ENCODE peak calls at places on chromosomes 7 and 10, in ten cellular contexts. W, K, E, H, R, F, J, O, U and Y are unnamed samples.
A peak's percentile ranks its signal among the peaks of the same experiment; 100 is the strongest.

GRCh38 chr7:5824297-5824610 is 42.8 kb upstream of the RNF216 start:
- DNase-seq in H (no peak), E (peak; percentile 68), K (no peak), F (no peak), U (no peak), W (no peak), O (no peak), R (no peak), J (no peak), Y (no peak)

GRCh38 chr10:15744217-15744865 is 24.6 kb upstream of the ITGA8 start:
- DNase-seq in K (peak; percentile 7), J (peak; percentile 70), F (no peak), H (peak; percentile 60), R (peak; percentile 27), E (no peak), O (peak; percentile 64), U (peak; percentile 46), W (no peak), Y (peak; percentile 23)

GRCh38 chr7:157426463-157427301 is 89.9 kb downstream of the DNAJB6 start:
- DNase-seq in F (no peak), E (no peak), H (no peak), K (no peak), U (no peak), O (no peak), R (no peak), J (no peak), W (no peak), Y (no peak)

GRCh38 chr10:131885391-131886165 is 15.2 kb upstream of the PPP2R2D start:
- DNase-seq in K (peak; percentile 65), U (peak; percentile 44), W (no peak), R (peak; percentile 77), E (peak; percentile 92), H (peak; percentile 81), O (peak; percentile 85), F (peak; percentile 84), J (peak; percentile 84), Y (no peak)

GRCh38 chr10:36574212-36574611 is 551.2 kb upstream of the ANKRD30A start:
- DNase-seq in O (no peak), K (no peak), E (no peak), R (no peak), U (peak; percentile 85), J (no peak), W (peak; percentile 19), F (no peak), H (no peak), Y (no peak)

GRCh38 chr10:103663802-103664201 is 170.3 kb downstream of the NEURL1 start:
- DNase-seq in F (peak; percentile 63), W (no peak), E (no peak), H (no peak), O (no peak), K (no peak), R (peak; percentile 57), J (no peak), U (peak; percentile 29), Y (no peak)

GRCh38 chr10:100065084-100065660 is 16.5 kb downstream of the CPN1 start:
- DNase-seq in F (no peak), R (no peak), W (no peak), U (no peak), K (no peak), E (no peak), O (peak; percentile 8), J (no peak), H (no peak), Y (no peak)

GRCh38 chr7:155490697-155491628 is 33.0 kb downstream of the EN2 start:
- DNase-seq in W (no peak), U (peak; percentile 28), F (peak; percentile 65), J (no peak), R (peak; percentile 65), E (peak; percentile 66), K (no peak), O (peak; percentile 69), H (peak; percentile 68), Y (no peak)

GRCh38 chr10:118626953-118627352 is 31.5 kb upstream of the PRLHR start:
- DNase-seq in E (no peak), O (no peak), W (no peak), U (no peak), K (no peak), F (no peak), J (no peak), R (no peak), H (no peak), Y (no peak)
- TF ChIP-seq CTCF in E (no peak), O (no peak), W (no peak), U (no peak), K (no peak), F (no peak), J (no peak), R (no peak), H (no peak), Y (peak; percentile 38)

GRCh38 chr10:11110499-11110898 is 92.8 kb downstream of the CELF2 start:
- DNase-seq in H (no peak), E (no peak), U (no peak), F (no peak), O (no peak), R (no peak), K (no peak), J (no peak), W (no peak), Y (no peak)

GRCh38 chr10:11115337-11115736 is 97.7 kb downstream of the CELF2 start:
- DNase-seq in U (no peak), W (no peak), R (no peak), O (no peak), K (no peak), F (no peak), J (peak; percentile 49), E (no peak), H (no peak), Y (no peak)

GRCh38 chr10:11112718-11113117 is 95.0 kb downstream of the CELF2 start:
- DNase-seq in K (no peak), E (no peak), J (no peak), R (no peak), H (no peak), O (no peak), F (no peak), U (no peak), W (no peak), Y (no peak)

GRCh38 chr10:11114251-11114650 is 96.6 kb downstream of the CELF2 start:
- DNase-seq in O (no peak), E (no peak), R (no peak), F (no peak), W (no peak), K (no peak), J (no peak), H (no peak), U (no peak), Y (no peak)

DNA sequence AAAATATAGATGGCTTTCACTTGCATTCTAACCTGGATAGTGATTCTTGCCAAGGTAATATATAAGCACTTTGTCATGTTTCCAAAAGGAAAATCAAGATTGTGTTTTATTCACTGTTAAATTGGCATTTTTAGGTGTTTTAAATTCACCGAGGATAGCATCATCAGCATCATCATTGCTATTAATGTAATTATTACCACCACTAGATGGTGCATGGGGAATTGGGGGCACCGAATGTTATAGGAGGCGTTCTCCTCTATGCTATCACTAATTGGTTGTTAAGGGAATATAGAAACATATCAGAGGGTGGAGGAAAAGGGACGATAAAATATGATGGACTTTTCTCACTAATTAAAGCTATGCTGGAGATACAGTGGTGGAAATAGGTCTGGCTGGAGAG is 95.5 kb downstream of the CELF2 start:
- DNase-seq in E (no peak), U (no peak), W (no peak), H (no peak), R (no peak), K (no peak), J (no peak), F (no peak), O (no peak), Y (no peak)
- TF ChIP-seq CTCF in E (peak; percentile 88), U (peak; percentile 21), W (no peak), H (no peak), R (peak; percentile 28), K (no peak), J (peak; percentile 3), F (no peak), O (peak; percentile 9), Y (peak; percentile 20)

DNA sequence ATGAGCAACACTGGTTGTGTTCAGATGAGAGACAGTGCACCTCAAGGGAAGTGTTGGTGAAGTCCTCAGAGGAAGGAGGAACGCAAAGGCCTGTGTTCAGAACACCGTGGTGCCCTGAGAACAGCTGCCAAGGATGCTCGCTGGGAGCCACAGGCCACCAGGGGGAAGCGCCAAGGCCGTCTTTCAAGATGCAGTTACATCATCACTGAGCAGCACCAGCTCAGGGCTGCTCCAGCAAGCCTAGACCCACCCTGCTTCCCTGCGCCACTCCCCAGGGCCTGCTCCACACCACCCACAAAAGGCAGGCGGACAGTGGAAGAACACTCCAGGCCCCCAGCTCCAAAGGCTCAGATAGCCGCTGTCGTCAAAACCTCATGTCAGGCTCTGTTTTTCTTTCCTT is 378.8 kb downstream of the DPP6 start:
- DNase-seq in O (no peak), E (no peak), F (no peak), J (no peak), R (no peak), U (no peak), K (no peak), H (no peak), W (no peak), Y (no peak)
- TF ChIP-seq CTCF in O (no peak), E (no peak), F (no peak), J (no peak), R (no peak), U (no peak), K (no peak), H (no peak), W (no peak), Y (no peak)

GRCh38 chr7:20312562-20312961 is 18.1 kb upstream of the ITGB8 start:
- DNase-seq in O (no peak), E (no peak), H (no peak), R (no peak), W (no peak), U (no peak), J (no peak), K (no peak), F (no peak), Y (no peak)

GRCh38 chr7:20307901-20308300 is 22.8 kb upstream of the ITGB8 start:
- DNase-seq in R (no peak), K (no peak), U (no peak), E (no peak), H (no peak), W (no peak), J (no peak), O (no peak), F (no peak), Y (no peak)

GRCh38 chr7:20314216-20314615 is 16.5 kb upstream of the ITGB8 start:
- DNase-seq in U (peak; percentile 63), F (no peak), K (no peak), E (no peak), W (no peak), J (no peak), R (no peak), O (no peak), H (no peak), Y (no peak)

GRCh38 chr7:20311743-20312042 is 19.0 kb upstream of the ITGB8 start:
- DNase-seq in W (no peak), F (no peak), K (no peak), E (no peak), J (no peak), R (no peak), U (no peak), O (no peak), H (no peak), Y (no peak)

DNA sequence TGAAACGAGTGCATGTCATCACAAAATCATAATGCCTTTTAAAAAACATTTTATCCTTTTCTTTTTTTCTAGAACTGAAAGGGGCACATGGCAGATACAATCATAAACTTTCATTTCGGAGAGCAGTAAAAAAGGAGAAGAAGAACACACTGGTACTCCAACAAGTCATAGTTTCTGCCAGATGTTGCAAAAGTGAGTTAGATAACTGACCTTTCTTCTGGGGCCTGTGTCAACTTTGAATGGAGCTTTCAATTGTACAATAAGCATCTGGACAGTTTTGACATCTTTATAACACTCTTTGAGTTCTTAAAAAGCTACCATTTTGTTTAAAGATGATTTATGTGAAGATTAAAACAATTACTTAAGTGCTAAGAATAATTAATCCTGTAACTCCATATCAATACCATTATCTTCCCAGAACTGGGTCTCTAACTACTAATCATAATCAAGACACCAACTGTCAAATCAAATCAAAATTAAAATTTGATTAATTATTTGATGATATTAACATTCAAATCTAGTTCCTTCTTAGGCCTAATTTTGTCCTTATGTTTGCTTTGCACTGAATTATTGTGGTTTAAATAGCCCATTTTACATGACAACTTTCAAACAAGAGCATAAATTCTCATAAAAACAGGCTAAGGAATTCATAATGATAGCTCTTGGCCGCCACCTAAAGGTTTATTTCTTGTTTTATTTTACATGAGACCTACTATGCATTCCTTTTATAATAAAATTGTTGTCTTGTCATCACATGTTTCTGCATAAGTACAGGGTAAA is 19.5 kb upstream of the ITGB8 start:
- DNase-seq in J (peak; percentile 22), R (no peak), K (no peak), H (no peak), F (no peak), O (no peak), W (no peak), E (no peak), U (peak; percentile 78), Y (no peak)
- TF ChIP-seq CTCF in J (peak; percentile 48), R (peak; percentile 21), K (peak; percentile 92), H (peak; percentile 44), F (no peak), O (no peak), W (peak; percentile 17), E (no peak), U (peak; percentile 49), Y (peak; percentile 51)